ENCODE peak calls at places on chromosomes 11 and 22, in eight cellular contexts. C, G, V, Q, I, J, L and X are unnamed samples.

GRCh38 chr11:110715541-110715940 is 3.3 kb upstream of the ARHGAP20 start:
- DNase-seq in C (no peak), G (no peak), V (no peak), Q (no peak), I (no peak), J (no peak), L (peak), X (no peak)

GRCh38 chr22:46077669-46078099 is 72.6 kb upstream of the PPARA start:
- DNase-seq in C (no peak), G (no peak), V (peak), Q (no peak), I (no peak), J (no peak), L (no peak), X (no peak)

GRCh38 chr11:62705401-62705800 is 1.8 kb downstream of the BSCL2 start:
- DNase-seq in C (no peak), G (no peak), V (no peak), Q (no peak), I (no peak), J (no peak), L (no peak), X (no peak)

GRCh38 chr11:19938051-19938856 is 222.0 kb downstream of the DBX1 start:
- DNase-seq in C (peak), G (peak), V (peak), Q (no peak), I (no peak), J (no peak), L (peak), X (peak)

GRCh38 chr11:127639916-127640315 is 639.3 kb upstream of the KIRREL3 start:
- DNase-seq in C (no peak), G (no peak), V (no peak), Q (no peak), I (no peak), J (no peak), L (no peak), X (no peak)

GRCh38 chr11:84518601-84519183 is 1108.5 kb downstream of the DLG2 start:
- DNase-seq in C (no peak), G (peak), V (no peak), Q (no peak), I (no peak), J (no peak), L (no peak), X (no peak)

GRCh38 chr11:130429983-130430382 is 1.6 kb upstream of the ADAMTS8 start:
- DNase-seq in C (no peak), G (no peak), V (no peak), Q (no peak), I (no peak), J (no peak), L (no peak), X (no peak)

GRCh38 chr11:122656631-122657101 is 1.1 kb downstream of the UBASH3B start:
- DNase-seq in C (peak), G (no peak), V (peak), Q (peak), I (no peak), J (peak), L (peak), X (peak)

GRCh38 chr11:32233276-32233675 is 142.4 kb downstream of the RCN1 start:
- DNase-seq in C (no peak), G (no peak), V (no peak), Q (no peak), I (no peak), J (no peak), L (no peak), X (no peak)

GRCh38 chr11:103091810-103092524 is at the start of gene DCUN1D5:
- DNase-seq in C (peak), G (peak), V (peak), Q (peak), I (peak), J (peak), L (peak), X (peak)

GRCh38 chr11:104609766-104610165 is 288.5 kb downstream of the CASP12 start:
- DNase-seq in C (no peak), G (no peak), V (no peak), Q (no peak), I (no peak), J (no peak), L (peak), X (no peak)

GRCh38 chr22:47038206-47038835 is 275.9 kb downstream of the TBC1D22A start:
- DNase-seq in C (no peak), G (no peak), V (peak), Q (no peak), I (no peak), J (no peak), L (no peak), X (no peak)

GRCh38 chr11:86790867-86791849 is 9.2 kb upstream of the PRSS23 start:
- DNase-seq in C (no peak), G (no peak), V (no peak), Q (no peak), I (no peak), J (no peak), L (no peak), X (no peak)